ENCODE peak calls at places on chromosomes 2 and 18, in six cellular contexts. P, X, A, V, L and Q are unnamed samples.

GRCh38 chr2:127626175-127626574 is 19.8 kb upstream of the GPR17 start:
- DNase-seq in P (no peak), X (peak; percentile 57), A (no peak), V (peak; percentile 39), L (no peak), Q (no peak)

GRCh38 chr2:24825883-24826800 is 32.9 kb downstream of the CENPO start:
- DNase-seq in P (peak; percentile 38), X (no peak), A (no peak), V (no peak), L (no peak), Q (no peak)

GRCh38 chr2:200430017-200430416 is 79.9 kb downstream of the KCTD18 start:
- DNase-seq in P (no peak), X (no peak), A (no peak), V (no peak), L (no peak), Q (no peak)

GRCh38 chr18:6917082-6917481 is 187.6 kb downstream of the ARHGAP28 start:
- DNase-seq in P (no peak), X (no peak), A (no peak), V (no peak), L (no peak), Q (no peak)

GRCh38 chr2:94995516-94995915 is 30.0 kb upstream of the MAL start:
- DNase-seq in P (no peak), X (no peak), A (no peak), V (peak; percentile 30), L (no peak), Q (peak; percentile 16)

GRCh38 chr18:652131-652530 is 5.3 kb upstream of the TYMS start:
- DNase-seq in P (no peak), X (no peak), A (no peak), V (no peak), L (no peak), Q (no peak)

GRCh38 chr2:234491281-234491680 is 5.6 kb downstream of the ARL4C start:
- DNase-seq in P (no peak), X (no peak), A (no peak), V (no peak), L (no peak), Q (no peak)

GRCh38 chr2:118881490-118882129 is 34.2 kb upstream of the EN1 start:
- DNase-seq in P (peak; percentile 37), X (peak; percentile 65), A (no peak), V (no peak), L (peak; percentile 60), Q (peak; percentile 65)

GRCh38 chr2:127415593-127416485 is 2.4 kb upstream of the PROC start:
- DNase-seq in P (no peak), X (peak; percentile 82), A (no peak), V (peak; percentile 89), L (peak; percentile 63), Q (peak; percentile 84)

GRCh38 chr2:24435391-24436316 is 55.4 kb upstream of the NCOA1 start:
- DNase-seq in P (peak; percentile 31), X (peak; percentile 76), A (peak; percentile 10), V (peak; percentile 54), L (no peak), Q (peak; percentile 89)

GRCh38 chr18:55699233-55699765 is 111.3 kb upstream of the TCF4 start:
- DNase-seq in P (no peak), X (no peak), A (no peak), V (no peak), L (no peak), Q (no peak)

GRCh38 chr18:76875390-76876330 is 53.3 kb downstream of the ZNF236 start:
- DNase-seq in P (no peak), X (no peak), A (no peak), V (no peak), L (peak; percentile 51), Q (peak; percentile 86)